ENCODE peak calls at places on chromosome 19, in four cellular contexts. One of them, this sample, is unnamed.
A peak's percentile ranks its signal among the peaks of the same experiment; 100 is the strongest.

GRCh38 chr19:4208385-4209094 is 20.8 kb upstream of the EBI3 start:
- DNase-seq in AG08395: peak; percentile 52
- DNase-seq in stimulated activated CD4-positive, alpha-beta T cell treated with anti-CD3 and anti-CD28 coated beads, Interleukin-12 subunit alpha, Interleukin-12 subunit beta, amount 100 ng/mL, for 4 hours: no peak
- DNase-seq in ecto neural progenitor cell: no peak
- DNase-seq in this sample: no peak

GRCh38 chr19:18743281-18743825 is 47.8 kb downstream of the COMP start:
- DNase-seq in AG08395: no peak
- DNase-seq in stimulated activated CD4-positive, alpha-beta T cell treated with anti-CD3 and anti-CD28 coated beads, Interleukin-12 subunit alpha, Interleukin-12 subunit beta, amount 100 ng/mL, for 4 hours: no peak
- DNase-seq in ecto neural progenitor cell: peak; percentile 65
- DNase-seq in this sample: no peak

GRCh38 chr19:17942582-17943283 is 9.9 kb downstream of the CCDC124 start:
- DNase-seq in AG08395: no peak
- DNase-seq in stimulated activated CD4-positive, alpha-beta T cell treated with anti-CD3 and anti-CD28 coated beads, Interleukin-12 subunit alpha, Interleukin-12 subunit beta, amount 100 ng/mL, for 4 hours: no peak
- DNase-seq in ecto neural progenitor cell: peak; percentile 53
- DNase-seq in this sample: no peak

GRCh38 chr19:4722671-4723464 is 774 bp downstream of the DPP9 start:
- DNase-seq in AG08395: peak; percentile 87
- DNase-seq in stimulated activated CD4-positive, alpha-beta T cell treated with anti-CD3 and anti-CD28 coated beads, Interleukin-12 subunit alpha, Interleukin-12 subunit beta, amount 100 ng/mL, for 4 hours: no peak
- DNase-seq in ecto neural progenitor cell: no peak
- DNase-seq in this sample: no peak

GRCh38 chr19:55146078-55146647 is 2.8 kb downstream of the TNNT1 start:
- DNase-seq in AG08395: peak; percentile 49
- DNase-seq in stimulated activated CD4-positive, alpha-beta T cell treated with anti-CD3 and anti-CD28 coated beads, Interleukin-12 subunit alpha, Interleukin-12 subunit beta, amount 100 ng/mL, for 4 hours: no peak
- DNase-seq in ecto neural progenitor cell: no peak
- DNase-seq in this sample: no peak

GRCh38 chr19:58396691-58397532 is 1.5 kb downstream of the RNF225 start:
- DNase-seq in AG08395: no peak
- DNase-seq in stimulated activated CD4-positive, alpha-beta T cell treated with anti-CD3 and anti-CD28 coated beads, Interleukin-12 subunit alpha, Interleukin-12 subunit beta, amount 100 ng/mL, for 4 hours: no peak
- DNase-seq in ecto neural progenitor cell: no peak
- DNase-seq in this sample: no peak

GRCh38 chr19:20078696-20079095 is 896 bp downstream of the ZNF90 start:
- DNase-seq in AG08395: peak; percentile 5
- DNase-seq in stimulated activated CD4-positive, alpha-beta T cell treated with anti-CD3 and anti-CD28 coated beads, Interleukin-12 subunit alpha, Interleukin-12 subunit beta, amount 100 ng/mL, for 4 hours: no peak
- DNase-seq in ecto neural progenitor cell: peak; percentile 59
- DNase-seq in this sample: no peak

GRCh38 chr19:13869324-13869723 is 7.6 kb upstream of the NANOS3 start:
- DNase-seq in AG08395: no peak
- DNase-seq in stimulated activated CD4-positive, alpha-beta T cell treated with anti-CD3 and anti-CD28 coated beads, Interleukin-12 subunit alpha, Interleukin-12 subunit beta, amount 100 ng/mL, for 4 hours: no peak
- DNase-seq in ecto neural progenitor cell: no peak
- DNase-seq in this sample: no peak

GRCh38 chr19:51798958-51799310 is 4.0 kb downstream of the FPR3 start:
- DNase-seq in AG08395: no peak
- DNase-seq in stimulated activated CD4-positive, alpha-beta T cell treated with anti-CD3 and anti-CD28 coated beads, Interleukin-12 subunit alpha, Interleukin-12 subunit beta, amount 100 ng/mL, for 4 hours: no peak
- DNase-seq in ecto neural progenitor cell: no peak
- DNase-seq in this sample: no peak

GRCh38 chr19:10769533-10770491 is 51.9 kb downstream of the DNM2 start:
- DNase-seq in AG08395: peak; percentile 37
- DNase-seq in stimulated activated CD4-positive, alpha-beta T cell treated with anti-CD3 and anti-CD28 coated beads, Interleukin-12 subunit alpha, Interleukin-12 subunit beta, amount 100 ng/mL, for 4 hours: no peak
- DNase-seq in ecto neural progenitor cell: no peak
- DNase-seq in this sample: no peak

GRCh38 chr19:49488863-49489537 is 1.6 kb downstream of the RPL13A start:
- DNase-seq in AG08395: no peak
- DNase-seq in stimulated activated CD4-positive, alpha-beta T cell treated with anti-CD3 and anti-CD28 coated beads, Interleukin-12 subunit alpha, Interleukin-12 subunit beta, amount 100 ng/mL, for 4 hours: no peak
- DNase-seq in ecto neural progenitor cell: no peak
- DNase-seq in this sample: no peak

GRCh38 chr19:6087074-6087506 is 23.2 kb downstream of the RFX2 start:
- DNase-seq in AG08395: no peak
- DNase-seq in stimulated activated CD4-positive, alpha-beta T cell treated with anti-CD3 and anti-CD28 coated beads, Interleukin-12 subunit alpha, Interleukin-12 subunit beta, amount 100 ng/mL, for 4 hours: no peak
- DNase-seq in ecto neural progenitor cell: no peak
- DNase-seq in this sample: no peak

GRCh38 chr19:35265126-35265995 is 3.4 kb upstream of the USF2 start:
- DNase-seq in AG08395: no peak
- DNase-seq in stimulated activated CD4-positive, alpha-beta T cell treated with anti-CD3 and anti-CD28 coated beads, Interleukin-12 subunit alpha, Interleukin-12 subunit beta, amount 100 ng/mL, for 4 hours: no peak
- DNase-seq in ecto neural progenitor cell: peak; percentile 35
- DNase-seq in this sample: no peak

GRCh38 chr19:10305139-10305806 is 4.3 kb downstream of the ZGLP1 start:
- DNase-seq in AG08395: peak; percentile 50
- DNase-seq in stimulated activated CD4-positive, alpha-beta T cell treated with anti-CD3 and anti-CD28 coated beads, Interleukin-12 subunit alpha, Interleukin-12 subunit beta, amount 100 ng/mL, for 4 hours: no peak
- DNase-seq in ecto neural progenitor cell: no peak
- DNase-seq in this sample: no peak

GRCh38 chr19:29812080-29812880 is 489 bp downstream of the CCNE1 start:
- DNase-seq in AG08395: no peak
- DNase-seq in stimulated activated CD4-positive, alpha-beta T cell treated with anti-CD3 and anti-CD28 coated beads, Interleukin-12 subunit alpha, Interleukin-12 subunit beta, amount 100 ng/mL, for 4 hours: no peak
- DNase-seq in ecto neural progenitor cell: peak; percentile 61
- DNase-seq in this sample: no peak

GRCh38 chr19:17323274-17323972 is 11.2 kb downstream of the ANO8 start:
- DNase-seq in AG08395: no peak
- DNase-seq in stimulated activated CD4-positive, alpha-beta T cell treated with anti-CD3 and anti-CD28 coated beads, Interleukin-12 subunit alpha, Interleukin-12 subunit beta, amount 100 ng/mL, for 4 hours: no peak
- DNase-seq in ecto neural progenitor cell: no peak
- DNase-seq in this sample: no peak

GRCh38 chr19:34235425-34235940 is 18.9 kb upstream of the GARRE1 start:
- DNase-seq in AG08395: no peak
- DNase-seq in stimulated activated CD4-positive, alpha-beta T cell treated with anti-CD3 and anti-CD28 coated beads, Interleukin-12 subunit alpha, Interleukin-12 subunit beta, amount 100 ng/mL, for 4 hours: no peak
- DNase-seq in ecto neural progenitor cell: no peak
- DNase-seq in this sample: no peak

GRCh38 chr19:47615714-47616113 is 6.8 kb downstream of the BICRA start:
- DNase-seq in AG08395: no peak
- DNase-seq in stimulated activated CD4-positive, alpha-beta T cell treated with anti-CD3 and anti-CD28 coated beads, Interleukin-12 subunit alpha, Interleukin-12 subunit beta, amount 100 ng/mL, for 4 hours: no peak
- DNase-seq in ecto neural progenitor cell: no peak
- DNase-seq in this sample: no peak

GRCh38 chr19:10353793-10354391 is 14.5 kb upstream of the ICAM3 start:
- DNase-seq in AG08395: no peak
- DNase-seq in stimulated activated CD4-positive, alpha-beta T cell treated with anti-CD3 and anti-CD28 coated beads, Interleukin-12 subunit alpha, Interleukin-12 subunit beta, amount 100 ng/mL, for 4 hours: peak; percentile 35
- DNase-seq in ecto neural progenitor cell: peak; percentile 95
- DNase-seq in this sample: no peak

GRCh38 chr19:23515551-23515950 is 120.3 kb upstream of the ZNF91 start:
- DNase-seq in AG08395: no peak
- DNase-seq in stimulated activated CD4-positive, alpha-beta T cell treated with anti-CD3 and anti-CD28 coated beads, Interleukin-12 subunit alpha, Interleukin-12 subunit beta, amount 100 ng/mL, for 4 hours: no peak
- DNase-seq in ecto neural progenitor cell: no peak
- DNase-seq in this sample: no peak

GRCh38 chr19:33705090-33705847 is 83.5 kb downstream of the CHST8 start:
- DNase-seq in AG08395: no peak
- DNase-seq in stimulated activated CD4-positive, alpha-beta T cell treated with anti-CD3 and anti-CD28 coated beads, Interleukin-12 subunit alpha, Interleukin-12 subunit beta, amount 100 ng/mL, for 4 hours: no peak
- DNase-seq in ecto neural progenitor cell: no peak
- DNase-seq in this sample: no peak

GRCh38 chr19:45473366-45474190 is 5.8 kb downstream of the FOSB start:
- DNase-seq in AG08395: no peak
- DNase-seq in stimulated activated CD4-positive, alpha-beta T cell treated with anti-CD3 and anti-CD28 coated beads, Interleukin-12 subunit alpha, Interleukin-12 subunit beta, amount 100 ng/mL, for 4 hours: no peak
- DNase-seq in ecto neural progenitor cell: no peak
- DNase-seq in this sample: no peak

GRCh38 chr19:55341191-55342043 is 1.7 kb downstream of the KMT5C start:
- DNase-seq in AG08395: peak; percentile 93
- DNase-seq in stimulated activated CD4-positive, alpha-beta T cell treated with anti-CD3 and anti-CD28 coated beads, Interleukin-12 subunit alpha, Interleukin-12 subunit beta, amount 100 ng/mL, for 4 hours: peak; percentile 64
- DNase-seq in ecto neural progenitor cell: peak; percentile 90
- DNase-seq in this sample: no peak

GRCh38 chr19:15563325-15563794 is 51.7 kb upstream of the CYP4F8 start:
- DNase-seq in AG08395: no peak
- DNase-seq in stimulated activated CD4-positive, alpha-beta T cell treated with anti-CD3 and anti-CD28 coated beads, Interleukin-12 subunit alpha, Interleukin-12 subunit beta, amount 100 ng/mL, for 4 hours: no peak
- DNase-seq in ecto neural progenitor cell: no peak
- DNase-seq in this sample: no peak

GRCh38 chr19:33407716-33408115 is 34.2 kb downstream of the CEBPG start:
- DNase-seq in AG08395: no peak
- DNase-seq in stimulated activated CD4-positive, alpha-beta T cell treated with anti-CD3 and anti-CD28 coated beads, Interleukin-12 subunit alpha, Interleukin-12 subunit beta, amount 100 ng/mL, for 4 hours: no peak
- DNase-seq in ecto neural progenitor cell: no peak
- DNase-seq in this sample: no peak